ENCODE peak calls at places on chromosomes 1 and 21, in five cellular contexts. O is spleen, P is K562, T is GM12891, U is HCT116. W is an unnamed sample.

GRCh38 chr1:217534566-217534965 is 96.3 kb downstream of the GPATCH2 start:
- DNase-seq in U (no peak), T (no peak), P (no peak), O (no peak), W (no peak)

GRCh38 chr1:16614361-16615252 is 1.2 kb upstream of the NBPF1 start:
- DNase-seq in T (no peak), P (peak), U (no peak), O (peak), W (no peak)

GRCh38 chr21:31450971-31451370 is 106.9 kb upstream of the TIAM1 start:
- DNase-seq in O (no peak), U (no peak), T (no peak), P (no peak), W (no peak)

GRCh38 chr1:49765034-49765433 is 258.7 kb downstream of the AGBL4 start:
- DNase-seq in U (no peak), P (no peak), T (no peak), O (no peak), W (no peak)

GRCh38 chr1:233796146-233796798 is 108.2 kb upstream of the SLC35F3 start:
- DNase-seq in U (no peak), P (no peak), O (no peak), T (no peak), W (no peak)

GRCh38 chr1:243483084-243483845 is 227.4 kb downstream of the SDCCAG8 start:
- DNase-seq in O (no peak), U (no peak), P (no peak), T (no peak), W (no peak)

GRCh38 chr1:239719642-239720258 is 333.4 kb downstream of the CHRM3 start:
- DNase-seq in O (no peak), P (no peak), T (no peak), U (no peak), W (no peak)

GRCh38 chr1:236523704-236524141 is at the start of gene LGALS8:
- DNase-seq in U (peak), P (peak), O (peak), T (peak), W (peak)

GRCh38 chr1:67683306-67683705 is 1.7 kb upstream of the GADD45A start:
- DNase-seq in U (no peak), O (no peak), P (no peak), T (no peak), W (no peak)

GRCh38 chr1:209755926-209756607 is at the start of gene TRAF3IP3:
- DNase-seq in P (no peak), T (peak), O (peak), U (no peak), W (peak)

GRCh38 chr1:2248127-2248826 is 20.2 kb downstream of the SKI start:
- DNase-seq in T (no peak), U (no peak), P (no peak), O (peak), W (no peak)

GRCh38 chr1:20100632-20101355 is 18.5 kb downstream of the PLA2G2D start:
- DNase-seq in U (peak), T (peak), P (peak), O (no peak), W (no peak)

GRCh38 chr1:39735731-39736130 is 3.0 kb upstream of the PPIE start:
- DNase-seq in U (no peak), O (no peak), P (no peak), T (no peak), W (no peak)

DNA sequence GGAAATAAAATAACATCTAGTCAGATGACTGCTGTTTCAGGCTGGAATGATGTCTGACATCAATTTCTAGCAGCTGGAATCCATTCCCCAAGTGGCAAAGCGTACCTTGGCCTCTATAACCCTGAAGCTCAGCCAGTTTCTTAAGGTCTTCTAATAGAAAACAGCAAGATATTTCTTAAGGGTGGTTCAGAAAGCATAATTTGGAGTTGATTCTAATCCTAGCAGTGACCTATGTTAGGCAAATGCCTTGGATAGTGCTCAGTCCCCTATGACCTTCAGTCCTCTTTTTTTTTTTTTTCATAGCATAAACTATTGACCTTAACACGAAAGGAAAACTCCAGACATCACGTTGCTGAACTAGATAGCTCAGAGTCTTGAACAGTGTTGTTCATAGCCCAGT is 56.5 kb downstream of the LAMC2 start:
- DNase-seq in P (no peak), U (no peak), T (no peak), O (no peak), W (no peak)
- TF ChIP-seq POLR2AphosphoS5 in P (no peak), U (no peak), T (no peak), O (no peak), W (no peak)

GRCh38 chr1:205977348-205978014 is 25.7 kb downstream of the RAB7B start:
- DNase-seq in P (peak), U (peak), O (peak), T (peak), W (peak)
- TF ChIP-seq POLR2A in P (no peak), U (no peak), O (no peak), T (no peak), W (no peak)

DNA sequence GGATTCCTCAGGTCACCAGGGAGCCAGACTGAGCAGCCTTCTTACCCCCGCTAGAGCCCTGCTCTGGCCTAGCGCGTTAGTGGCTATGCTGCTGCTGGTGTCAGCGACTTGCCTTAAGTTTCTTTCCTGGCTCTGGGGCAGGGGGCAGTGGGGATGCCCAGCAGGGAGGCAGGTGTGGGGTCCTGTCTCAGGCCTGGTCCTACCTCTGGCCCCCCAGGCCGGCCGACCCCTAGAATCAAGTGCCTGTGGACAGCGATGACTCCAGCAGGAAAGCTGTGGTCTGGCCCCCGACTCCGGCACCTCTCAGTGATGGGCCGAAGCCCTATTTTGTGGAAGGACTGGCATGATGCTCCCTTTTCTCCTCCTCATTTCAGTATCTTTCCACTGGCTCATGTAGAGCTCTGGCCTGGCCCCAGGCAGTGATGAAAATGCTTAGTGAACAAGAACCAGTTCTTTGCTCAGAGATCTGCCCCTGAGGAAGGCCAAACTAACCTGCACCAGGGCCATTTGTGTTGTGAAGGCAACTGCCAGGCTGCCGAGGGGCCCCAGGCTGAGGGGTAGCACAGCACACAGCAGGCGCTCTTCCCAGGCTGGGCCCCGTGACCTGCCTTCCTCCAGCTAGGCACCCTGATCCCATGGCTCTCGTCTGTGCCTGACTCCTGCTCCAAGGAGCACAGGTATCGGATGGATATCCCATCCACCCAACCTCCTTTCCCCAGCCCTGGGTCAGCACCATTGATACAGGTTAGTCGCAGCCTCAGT is 23.7 kb downstream of the MRPL37 start:
- DNase-seq in T (no peak), U (no peak), O (peak), P (no peak), W (no peak)
- TF ChIP-seq POLR2AphosphoS5 in T (no peak), U (no peak), O (no peak), P (no peak), W (no peak)

GRCh38 chr1:162026906-162027305 is 3.2 kb upstream of the OLFML2B start:
- DNase-seq in P (no peak), U (no peak), T (no peak), O (no peak), W (no peak)

GRCh38 chr1:162022626-162023025 is 1.0 kb downstream of the OLFML2B start:
- DNase-seq in O (no peak), P (no peak), T (no peak), U (no peak), W (no peak)

GRCh38 chr1:162023181-162023546 is 505 bp downstream of the OLFML2B start:
- DNase-seq in T (no peak), O (no peak), U (no peak), P (no peak), W (no peak)

GRCh38 chr1:162021124-162021523 is 2.5 kb downstream of the OLFML2B start:
- DNase-seq in T (no peak), P (no peak), O (no peak), U (no peak), W (no peak)

DNA sequence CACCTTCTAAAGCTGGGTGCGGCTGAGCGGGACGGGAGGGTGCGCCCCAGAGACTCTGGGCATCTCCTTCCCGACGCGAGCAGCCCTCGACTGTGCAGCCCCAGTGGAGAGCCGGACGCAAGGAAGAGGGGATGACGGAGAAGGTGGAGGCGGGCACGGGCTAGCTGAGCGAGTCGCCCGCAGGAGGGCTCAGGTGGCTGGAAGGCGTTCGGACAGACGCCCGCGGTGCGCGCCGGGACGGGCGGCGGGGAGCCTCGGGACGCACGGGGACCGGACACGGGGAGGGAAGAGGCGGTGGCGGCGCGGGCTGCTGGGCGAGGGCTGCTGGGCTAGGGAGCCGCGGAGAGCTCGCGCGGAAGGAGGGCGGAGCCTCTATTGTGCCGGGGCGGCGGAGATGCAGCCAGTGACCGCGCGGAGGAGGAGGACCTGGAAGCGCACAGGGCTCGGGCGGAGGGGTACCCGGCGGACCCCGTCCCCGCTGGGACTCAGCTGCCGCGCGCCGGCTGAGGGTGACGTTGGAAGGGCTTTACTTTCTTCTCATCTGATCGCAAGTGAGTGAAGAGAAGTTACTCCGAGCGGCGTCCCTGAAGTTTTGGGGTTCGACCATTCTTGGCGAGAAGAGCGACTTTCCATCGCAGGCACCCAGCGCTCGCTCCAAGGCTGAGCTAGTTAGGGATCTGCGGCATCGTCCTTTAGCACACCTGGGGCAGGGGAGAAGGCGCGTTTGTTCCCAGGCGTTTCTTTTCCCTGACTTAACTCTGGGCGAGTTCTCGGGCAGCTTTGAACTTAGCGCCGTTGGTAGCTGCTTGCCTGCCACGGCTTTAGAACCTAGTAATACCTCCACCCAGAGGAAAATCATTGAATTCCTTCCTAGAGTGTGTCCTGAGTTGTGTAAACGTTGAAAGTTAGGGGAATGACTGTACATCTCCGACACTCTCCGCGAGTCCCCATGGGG is at the start of gene OLFML2B:
- DNase-seq in T (peak), O (peak), P (peak), U (peak), W (peak)
- TF ChIP-seq POLR2A in T (no peak), O (no peak), P (no peak), U (no peak), W (no peak)

DNA sequence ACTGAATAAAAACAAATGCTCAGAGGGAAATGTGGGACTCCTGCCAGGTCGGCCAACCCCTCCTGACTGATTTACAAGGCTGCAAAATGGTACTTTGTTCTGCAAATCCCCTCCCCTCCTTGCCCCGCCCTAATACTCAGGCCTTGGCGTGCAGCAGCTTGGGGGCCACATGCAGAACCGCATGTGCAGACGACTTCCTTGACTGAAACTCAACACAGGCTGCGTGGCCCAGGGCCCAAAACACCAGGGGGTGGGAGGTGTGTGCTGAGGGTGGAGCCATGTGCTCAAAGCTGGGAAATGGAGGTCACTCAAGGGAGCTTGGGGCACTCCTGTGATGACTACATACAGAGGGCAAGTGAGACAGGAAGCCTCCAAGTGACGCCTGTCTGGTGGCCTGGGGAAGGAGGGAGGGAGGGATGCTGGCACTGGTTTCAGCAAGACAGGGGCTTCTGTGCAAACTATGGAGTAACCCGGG is 87.2 kb downstream of the MRPL37 start:
- DNase-seq in U (no peak), T (peak), P (peak), O (peak), W (no peak)
- TF ChIP-seq POLR2AphosphoS5 in U (no peak), T (no peak), P (peak), O (peak), W (no peak)

GRCh38 chr21:41758550-41758949 is 8.3 kb downstream of the RIPK4 start:
- DNase-seq in T (no peak), U (peak), P (no peak), O (peak), W (no peak)
- TF ChIP-seq POLR2A in T (no peak), U (no peak), P (no peak), O (no peak), W (no peak)

GRCh38 chr21:45040114-45040715 is 34.2 kb upstream of the ADARB1 start:
- DNase-seq in O (no peak), U (no peak), P (no peak), T (no peak), W (no peak)

GRCh38 chr21:45040739-45041138 is 33.6 kb upstream of the ADARB1 start:
- DNase-seq in P (no peak), O (peak), U (no peak), T (no peak), W (no peak)

GRCh38 chr21:45042664-45043161 is 31.7 kb upstream of the ADARB1 start:
- DNase-seq in T (no peak), O (no peak), P (no peak), U (no peak), W (no peak)

GRCh38 chr21:45041984-45042663 is 32.3 kb upstream of the ADARB1 start:
- DNase-seq in U (no peak), T (no peak), P (no peak), O (no peak), W (no peak)

DNA sequence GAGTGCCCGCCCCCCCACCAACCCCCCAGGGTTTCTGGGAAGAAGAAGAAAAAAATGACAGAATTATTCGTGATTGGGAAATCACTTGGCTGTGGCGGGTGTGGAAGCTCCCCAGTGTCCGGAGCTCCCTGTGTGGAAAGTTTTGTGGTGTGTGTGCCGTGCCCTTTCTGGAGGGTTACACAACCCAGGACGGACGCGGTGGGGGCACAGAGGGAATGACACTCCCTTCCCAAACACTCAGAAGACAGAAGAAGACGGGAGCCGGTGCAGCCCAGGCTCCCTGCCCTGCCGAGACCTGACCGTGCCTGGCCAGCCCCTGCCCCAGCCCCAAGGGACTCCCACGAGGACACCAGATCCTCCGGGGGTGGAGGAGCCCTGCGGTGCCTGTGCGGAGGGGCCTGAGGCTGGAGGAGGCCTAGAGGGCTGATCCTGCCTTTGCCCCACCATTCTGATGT is 33.0 kb upstream of the ADARB1 start:
- DNase-seq in O (peak), U (no peak), T (no peak), P (no peak), W (no peak)
- TF ChIP-seq POLR2AphosphoS5 in O (peak), U (no peak), T (no peak), P (no peak), W (no peak)

W was measured in GM12892.